ENCODE peak calls at places on chromosome 7, in eight cellular contexts. L is CD4-positive, alpha-beta T cell; V is cardiac muscle cell; W is colonic mucosa; Y is coronary artery; J is transverse colon; R is substantia nigra; S is IMR-90. Q is an unnamed sample.

GRCh38 chr7:30473393-30473775 is 5.2 kb downstream of the NOD1 start:
- DNase-seq in L (no peak), V (no peak), W (no peak), Y (no peak), J (no peak), R (no peak), S (no peak), Q (no peak)

GRCh38 chr7:93027044-93027443 is 90.7 kb downstream of the SAMD9 start:
- DNase-seq in L (no peak), V (no peak), W (no peak), Y (no peak), J (no peak), R (no peak), S (no peak), Q (no peak)

GRCh38 chr7:39683216-39683845 is 60.0 kb downstream of the RALA start:
- DNase-seq in L (no peak), V (no peak), W (no peak), Y (no peak), J (no peak), R (no peak), S (peak; percentile 75), Q (no peak)

GRCh38 chr7:30893357-30893756 is 18.3 kb upstream of the AQP1 start:
- DNase-seq in L (no peak), V (no peak), W (no peak), Y (no peak), J (no peak), R (no peak), S (peak; percentile 45), Q (no peak)

GRCh38 chr7:131302876-131303707 is 24.6 kb upstream of the MKLN1 start:
- DNase-seq in L (peak; percentile 20), V (no peak), W (peak; percentile 27), Y (no peak), J (peak; percentile 43), R (peak; percentile 11), S (peak; percentile 23), Q (peak; percentile 9)

GRCh38 chr7:2928256-2928612 is 84.1 kb upstream of the GNA12 start:
- DNase-seq in L (no peak), V (no peak), W (no peak), Y (peak; percentile 56), J (no peak), R (no peak), S (no peak), Q (no peak)

GRCh38 chr7:138064856-138065357 is 11.4 kb upstream of the AKR1D1 start:
- DNase-seq in L (no peak), V (peak; percentile 2), W (no peak), Y (no peak), J (no peak), R (no peak), S (peak; percentile 18), Q (no peak)

GRCh38 chr7:135774284-135774683 is 25.7 kb upstream of the FAM180A start:
- DNase-seq in L (no peak), V (no peak), W (peak; percentile 58), Y (no peak), J (peak; percentile 20), R (no peak), S (peak; percentile 87), Q (no peak)

GRCh38 chr7:79084423-79084822 is 369.0 kb downstream of the MAGI2 start:
- DNase-seq in L (no peak), V (no peak), W (no peak), Y (no peak), J (no peak), R (no peak), S (peak; percentile 33), Q (no peak)

GRCh38 chr7:98126311-98127142 is 19.9 kb downstream of the LMTK2 start:
- DNase-seq in L (no peak), V (no peak), W (no peak), Y (no peak), J (no peak), R (no peak), S (peak; percentile 59), Q (no peak)

GRCh38 chr7:151435971-151436370 is 4.0 kb downstream of the CRYGN start:
- DNase-seq in L (no peak), V (no peak), W (no peak), Y (no peak), J (no peak), R (no peak), S (no peak), Q (no peak)

GRCh38 chr7:151434549-151434948 is 5.4 kb downstream of the CRYGN start:
- DNase-seq in L (no peak), V (no peak), W (no peak), Y (no peak), J (no peak), R (no peak), S (no peak), Q (no peak)

GRCh38 chr7:151436446-151437162 is 3.3 kb downstream of the CRYGN start:
- DNase-seq in L (no peak), V (peak; percentile 53), W (no peak), Y (peak; percentile 85), J (no peak), R (no peak), S (peak; percentile 4), Q (no peak)

GRCh38 chr7:151433721-151434400 is 6.1 kb downstream of the CRYGN start:
- DNase-seq in L (no peak), V (no peak), W (no peak), Y (no peak), J (no peak), R (no peak), S (no peak), Q (no peak)

GRCh38 chr7:151435103-151435916 is 4.6 kb downstream of the CRYGN start:
- DNase-seq in L (no peak), V (no peak), W (no peak), Y (no peak), J (no peak), R (peak; percentile 15), S (no peak), Q (no peak)
- H3K27ac ChIP-seq in L (no peak overlapping the region), V (no peak overlapping the region), W (no peak overlapping the region), Y (peak overlapping the region; percentile 88), J (no peak overlapping the region), R (no peak overlapping the region), S (no peak overlapping the region), Q (no peak overlapping the region)

DNA sequence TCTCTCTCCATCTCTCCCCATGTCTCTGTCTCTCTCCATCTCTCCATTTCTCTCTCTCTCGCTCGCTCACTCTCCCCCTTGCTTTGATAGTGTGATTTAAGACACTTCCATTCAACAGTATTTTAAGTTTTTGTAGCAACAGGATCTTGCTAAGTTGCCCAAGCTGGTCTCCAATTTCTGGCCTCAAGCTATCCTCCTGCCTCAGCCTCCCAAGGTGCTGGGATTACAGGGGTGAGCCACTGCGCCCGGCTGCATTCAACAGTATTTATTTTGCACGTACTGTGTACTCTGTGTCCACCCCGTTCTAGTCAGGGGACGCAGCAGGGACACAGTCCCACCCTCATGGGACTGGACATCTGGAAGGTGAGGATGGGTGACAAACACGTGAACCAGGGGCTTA is 14.4 kb upstream of the PDGFA start:
- DNase-seq in L (no peak), V (no peak), W (no peak), Y (no peak), J (no peak), R (no peak), S (no peak), Q (no peak)
- H3K27ac ChIP-seq in L (no peak overlapping the region), V (no peak overlapping the region), W (no peak overlapping the region), Y (no peak overlapping the region), J (no peak overlapping the region), R (no peak overlapping the region), S (no peak overlapping the region), Q (no peak overlapping the region)

DNA sequence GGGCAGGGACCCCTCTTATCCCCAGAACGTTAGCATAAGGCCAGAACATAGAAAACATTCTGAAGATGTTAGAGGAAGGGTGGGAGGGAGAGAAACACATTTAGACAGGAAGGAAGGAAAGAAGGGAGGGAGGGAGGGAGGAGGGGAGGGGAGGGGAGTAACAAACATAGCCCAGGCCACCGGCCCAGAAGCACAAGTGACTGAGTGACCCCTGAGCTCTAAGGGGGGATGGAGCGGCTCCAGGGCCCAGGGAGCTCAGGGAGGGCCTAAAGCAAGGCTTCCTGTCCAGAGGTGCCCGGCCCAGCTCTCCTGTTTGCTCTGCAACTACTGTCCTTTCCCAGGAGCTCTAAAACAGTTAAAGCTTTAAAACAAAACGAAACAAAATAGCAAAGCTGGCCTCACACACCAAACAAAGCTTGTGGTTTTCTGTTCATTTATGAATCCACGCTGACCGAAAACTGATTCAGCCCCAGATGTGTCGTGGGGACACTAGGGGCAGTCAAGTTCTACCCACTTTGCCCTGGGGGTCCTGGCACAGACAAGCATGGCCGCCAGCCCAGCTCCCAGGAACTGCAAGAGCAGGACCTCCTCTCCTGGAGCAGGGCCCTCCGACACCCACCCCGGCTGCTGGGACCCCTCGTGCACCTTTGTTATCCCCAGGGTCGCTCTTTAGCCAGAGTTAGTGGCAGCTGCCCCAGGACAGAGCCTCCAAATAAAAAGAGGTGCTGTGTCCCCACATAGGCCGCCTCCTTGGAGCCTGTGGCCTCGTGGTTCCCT is 496.2 kb upstream of the FOXK1 start:
- DNase-seq in L (no peak), V (no peak), W (no peak), Y (no peak), J (no peak), R (no peak), S (no peak), Q (no peak)
- H3K27ac ChIP-seq in L (no peak overlapping the region), V (no peak overlapping the region), W (no peak overlapping the region), Y (no peak overlapping the region), J (peak overlapping the region; percentile 11), R (no peak overlapping the region), S (no peak overlapping the region), Q (no peak overlapping the region)

DNA sequence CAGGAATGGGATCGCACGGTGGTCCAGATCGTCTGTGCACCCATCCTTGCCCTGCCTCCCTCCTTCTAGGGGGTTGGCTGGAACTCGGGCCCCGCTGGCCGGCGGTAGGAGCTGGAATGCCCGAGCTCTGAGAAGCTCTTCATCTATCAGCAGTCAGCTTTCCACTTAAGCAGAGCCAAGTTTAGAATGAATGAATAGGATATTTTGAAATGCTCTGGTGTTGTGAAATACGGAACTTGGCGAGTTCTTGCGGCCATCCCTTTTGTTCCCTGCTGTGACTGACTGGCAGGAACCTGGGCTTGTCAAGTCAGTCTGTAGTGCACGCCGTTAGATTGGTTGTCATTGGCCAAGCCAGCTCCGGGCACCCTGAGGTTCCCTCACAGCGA is 33.3 kb downstream of the FOXK1 start:
- DNase-seq in L (no peak), V (peak; percentile 70), W (no peak), Y (no peak), J (peak; percentile 32), R (peak; percentile 55), S (peak; percentile 88), Q (peak; percentile 22)
- H3K27ac ChIP-seq in L (no peak overlapping the region), V (peak overlapping the region; percentile 83), W (no peak overlapping the region), Y (peak overlapping the region; percentile 71), J (no peak overlapping the region), R (peak overlapping the region; percentile 28), S (peak overlapping the region; percentile 75), Q (no peak overlapping the region)

Q was measured in caudate nucleus.